ENCODE peak calls at places on chromosomes 11 and 22, in six cellular contexts. E is foreskin fibroblast, U is mucosa of descending colon, K is neural progenitor cell, R is lower leg skin, M is foreskin keratinocyte. I is an unnamed sample.

GRCh38 chr11:22566293-22566692 is 59.3 kb downstream of the FANCF start:
- DNase-seq in E (no peak), U (no peak), K (no peak), R (no peak), M (no peak), I (no peak)

GRCh38 chr11:14644396-14645246 is 1.0 kb downstream of the PDE3B start:
- DNase-seq in E (peak), U (peak), K (peak), R (no peak), M (peak), I (peak)

GRCh38 chr11:7896026-7896785 is 34.9 kb downstream of the OR10A6 start:
- DNase-seq in E (peak), U (no peak), K (no peak), R (no peak), M (no peak), I (no peak)

GRCh38 chr11:62449451-62449851 is 30.6 kb downstream of the SCGB1A1 start:
- DNase-seq in E (no peak), U (peak), K (no peak), R (no peak), M (peak), I (no peak)

GRCh38 chr11:126167476-126167875 is 44.0 kb downstream of the RPUSD4 start:
- DNase-seq in E (no peak), U (no peak), K (no peak), R (no peak), M (no peak), I (no peak)

GRCh38 chr11:94909371-94909820 is 64.0 kb downstream of the CWC15 start:
- DNase-seq in E (peak), U (no peak), K (no peak), R (peak), M (no peak), I (no peak)

GRCh38 chr11:94768602-94769511 is 701 bp downstream of the AMOTL1 start:
- DNase-seq in E (peak), U (no peak), K (peak), R (no peak), M (no peak), I (peak)

GRCh38 chr11:6686006-6686405 is 2.9 kb upstream of the MRPL17 start:
- DNase-seq in E (peak), U (no peak), K (no peak), R (no peak), M (no peak), I (no peak)

GRCh38 chr22:26883393-26883792 is 226.0 kb downstream of the MIAT start:
- DNase-seq in E (no peak), U (no peak), K (no peak), R (no peak), M (no peak), I (no peak)

GRCh38 chr11:66970808-66971442 is 4.2 kb upstream of the C11orf86 start:
- DNase-seq in E (peak), U (no peak), K (no peak), R (peak), M (peak), I (no peak)

GRCh38 chr22:18063311-18063710 is 14.5 kb upstream of the PEX26 start:
- DNase-seq in E (no peak), U (no peak), K (no peak), R (no peak), M (peak), I (no peak)

GRCh38 chr11:87212891-87213290 is 175.2 kb downstream of the TMEM135 start:
- DNase-seq in E (no peak), U (no peak), K (no peak), R (no peak), M (no peak), I (no peak)

GRCh38 chr22:32202539-32203180 is 2.2 kb downstream of the RFPL2 start:
- DNase-seq in E (peak), U (peak), K (peak), R (no peak), M (peak), I (peak)

GRCh38 chr11:88101881-88102594 is 73.2 kb downstream of the RAB38 start:
- DNase-seq in E (no peak), U (no peak), K (no peak), R (no peak), M (no peak), I (no peak)

GRCh38 chr11:75311858-75312288 is 39.6 kb downstream of the ARRB1 start:
- DNase-seq in E (peak), U (peak), K (no peak), R (peak), M (no peak), I (peak)

GRCh38 chr11:114163830-114164401 is 104.4 kb downstream of the ZBTB16 start:
- DNase-seq in E (peak), U (no peak), K (no peak), R (peak), M (peak), I (no peak)

GRCh38 chr11:111370902-111371578 is 8.0 kb downstream of the POU2AF1 start:
- DNase-seq in E (no peak), U (no peak), K (no peak), R (no peak), M (no peak), I (no peak)

GRCh38 chr11:110297726-110298297 is 1.4 kb upstream of the RDX start:
- DNase-seq in E (no peak), U (no peak), K (no peak), R (no peak), M (peak), I (no peak)

GRCh38 chr22:41699264-41700104 is at the start of gene MEI1:
- DNase-seq in E (peak), U (peak), K (peak), R (peak), M (peak), I (peak)

GRCh38 chr22:50444663-50445062 is 30.2 kb downstream of the SBF1 start:
- DNase-seq in E (peak), U (no peak), K (no peak), R (no peak), M (peak), I (no peak)

GRCh38 chr11:19889531-19889930 is 176.9 kb downstream of the NAV2 start:
- DNase-seq in E (no peak), U (no peak), K (no peak), R (no peak), M (no peak), I (no peak)

GRCh38 chr22:49937758-49938564 is 19.5 kb downstream of the CRELD2 start:
- DNase-seq in E (no peak), U (no peak), K (no peak), R (no peak), M (no peak), I (no peak)

GRCh38 chr22:17952273-17952801 is 72.0 kb downstream of the MICAL3 start:
- DNase-seq in E (no peak), U (peak), K (no peak), R (no peak), M (no peak), I (no peak)

GRCh38 chr11:108601150-108601549 is 7.6 kb upstream of the EXPH5 start:
- DNase-seq in E (peak), U (no peak), K (no peak), R (no peak), M (peak), I (no peak)

GRCh38 chr11:73647459-73648100 is 1.2 kb downstream of the PLEKHB1 start:
- DNase-seq in E (peak), U (peak), K (peak), R (peak), M (peak), I (peak)

GRCh38 chr22:50315289-50316113 is 8.1 kb upstream of the PLXNB2 start:
- DNase-seq in E (no peak), U (no peak), K (no peak), R (no peak), M (no peak), I (peak)

GRCh38 chr22:41437198-41437597 is 9.4 kb downstream of the TOB2 start:
- DNase-seq in E (no peak), U (no peak), K (no peak), R (no peak), M (no peak), I (no peak)

GRCh38 chr11:92627615-92628201 is 341.7 kb upstream of the MTNR1B start:
- DNase-seq in E (peak), U (no peak), K (no peak), R (no peak), M (peak), I (no peak)

GRCh38 chr11:126896025-126896424 is 104.5 kb downstream of the KIRREL3 start:
- DNase-seq in E (no peak), U (no peak), K (no peak), R (no peak), M (no peak), I (no peak)

GRCh38 chr11:93563857-93564256 is 20.7 kb upstream of the SMCO4 start:
- DNase-seq in E (no peak), U (no peak), K (no peak), R (no peak), M (no peak), I (no peak)

GRCh38 chr11:118448294-118448693 is 12.0 kb downstream of the KMT2A start:
- DNase-seq in E (peak), U (no peak), K (no peak), R (no peak), M (no peak), I (no peak)

GRCh38 chr22:20619042-20619892 is 111.9 kb downstream of the MED15 start:
- DNase-seq in E (no peak), U (no peak), K (no peak), R (no peak), M (no peak), I (no peak)

GRCh38 chr11:125141686-125142535 is 22.6 kb upstream of the PKNOX2 start:
- DNase-seq in E (peak), U (peak), K (peak), R (no peak), M (no peak), I (peak)

GRCh38 chr22:46830841-46831240 is 68.4 kb downstream of the TBC1D22A start:
- DNase-seq in E (peak), U (no peak), K (no peak), R (no peak), M (no peak), I (no peak)

GRCh38 chr22:46830001-46830715 is 67.7 kb downstream of the TBC1D22A start:
- DNase-seq in E (peak), U (peak), K (no peak), R (peak), M (peak), I (no peak)

GRCh38 chr22:46835288-46835687 is 72.8 kb downstream of the TBC1D22A start:
- DNase-seq in E (no peak), U (no peak), K (no peak), R (no peak), M (no peak), I (no peak)

GRCh38 chr22:46835693-46836092 is 73.2 kb downstream of the TBC1D22A start:
- DNase-seq in E (no peak), U (no peak), K (no peak), R (no peak), M (no peak), I (no peak)

DNA sequence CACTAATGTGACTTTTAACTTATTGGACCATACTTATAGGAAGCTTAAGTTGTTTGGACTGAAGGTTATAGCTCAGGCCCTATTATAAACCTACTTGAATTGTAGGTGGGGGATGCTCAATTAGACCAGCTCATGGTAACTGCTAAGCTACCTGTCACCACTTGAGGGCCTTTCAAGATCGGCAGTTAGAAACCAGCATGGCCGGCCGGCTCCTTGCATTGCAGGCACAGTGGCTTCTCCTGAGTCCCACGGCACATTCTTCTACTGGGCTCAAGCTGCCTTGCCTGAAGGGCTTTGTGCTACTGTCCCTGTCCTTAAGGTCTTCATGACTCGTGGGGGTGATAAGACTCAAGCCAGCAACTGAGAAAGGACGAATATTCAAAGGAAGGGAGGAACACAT is 70.8 kb downstream of the TBC1D22A start:
- DNase-seq in E (peak), U (no peak), K (peak), R (no peak), M (no peak), I (no peak)
- TF ChIP-seq CTCF in E (peak), U (no peak), K (peak), R (no peak), M (peak), I (no peak)

GRCh38 chr11:34303028-34303427 is 54.8 kb downstream of the ABTB2 start:
- DNase-seq in E (no peak), U (no peak), K (no peak), R (no peak), M (no peak), I (no peak)
- TF ChIP-seq CTCF in E (no peak), U (no peak), K (no peak), R (no peak), M (no peak), I (no peak)

DNA sequence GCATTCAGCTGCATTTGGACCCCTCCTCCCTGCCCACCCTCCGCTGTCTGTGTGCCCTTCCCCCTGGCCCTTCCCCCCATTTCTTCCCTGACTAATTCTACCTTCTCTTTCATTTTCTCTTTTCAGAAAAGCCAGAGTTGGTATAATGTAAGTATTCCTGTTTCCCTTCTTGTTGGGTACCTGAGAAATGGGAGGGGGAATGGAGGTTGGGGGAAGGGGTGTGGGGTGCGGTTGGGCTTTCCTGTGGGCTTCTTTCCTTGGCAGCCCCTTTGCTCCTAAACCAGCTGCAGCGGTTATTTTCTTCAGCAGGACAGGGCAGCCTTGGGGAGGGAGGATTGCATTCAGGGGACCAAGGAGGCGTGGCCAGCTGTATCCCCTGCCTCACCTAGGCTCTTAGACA is 70.2 kb downstream of the SCN3B start:
- DNase-seq in E (no peak), U (no peak), K (no peak), R (no peak), M (no peak), I (no peak)
- TF ChIP-seq CTCF in E (no peak), U (no peak), K (no peak), R (no peak), M (no peak), I (no peak)

GRCh38 chr11:64314146-64314804 is 3.1 kb downstream of the TRMT112 start:
- DNase-seq in E (peak), U (peak), K (no peak), R (no peak), M (no peak), I (no peak)
- TF ChIP-seq CTCF in E (peak), U (no peak), K (no peak), R (no peak), M (no peak), I (peak)

DNA sequence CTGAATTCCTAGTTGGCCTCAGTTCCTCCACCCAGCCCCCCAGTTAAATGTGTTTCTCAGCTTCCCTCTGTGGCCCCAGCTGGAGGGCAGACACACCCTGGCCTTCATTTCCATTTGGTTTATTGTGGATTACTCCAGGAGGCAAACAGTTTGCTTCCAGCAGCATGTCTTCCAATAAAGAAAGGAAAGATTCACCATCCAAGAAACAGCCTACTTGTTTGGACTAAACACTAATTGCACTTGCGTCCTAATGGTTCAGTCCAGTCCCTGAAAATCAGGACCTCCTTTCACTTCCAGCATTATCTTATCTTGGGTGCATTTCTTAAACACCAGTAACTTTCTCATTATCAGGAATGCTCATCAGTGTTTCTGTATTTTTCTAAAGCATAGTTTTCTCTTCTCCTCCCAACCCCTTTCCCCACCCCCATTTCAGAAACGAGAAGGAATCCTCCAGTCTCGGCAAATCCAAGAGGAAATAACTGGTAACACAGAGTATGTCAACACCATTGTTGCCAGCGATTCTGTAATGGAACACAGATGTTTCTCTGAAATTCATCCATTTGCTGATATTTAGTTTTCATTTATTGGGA is 130.9 kb downstream of the PARVA start:
- DNase-seq in E (peak), U (peak), K (no peak), R (peak), M (no peak), I (no peak)
- TF ChIP-seq CTCF in E (no peak), U (no peak), K (no peak), R (no peak), M (no peak), I (no peak)

DNA sequence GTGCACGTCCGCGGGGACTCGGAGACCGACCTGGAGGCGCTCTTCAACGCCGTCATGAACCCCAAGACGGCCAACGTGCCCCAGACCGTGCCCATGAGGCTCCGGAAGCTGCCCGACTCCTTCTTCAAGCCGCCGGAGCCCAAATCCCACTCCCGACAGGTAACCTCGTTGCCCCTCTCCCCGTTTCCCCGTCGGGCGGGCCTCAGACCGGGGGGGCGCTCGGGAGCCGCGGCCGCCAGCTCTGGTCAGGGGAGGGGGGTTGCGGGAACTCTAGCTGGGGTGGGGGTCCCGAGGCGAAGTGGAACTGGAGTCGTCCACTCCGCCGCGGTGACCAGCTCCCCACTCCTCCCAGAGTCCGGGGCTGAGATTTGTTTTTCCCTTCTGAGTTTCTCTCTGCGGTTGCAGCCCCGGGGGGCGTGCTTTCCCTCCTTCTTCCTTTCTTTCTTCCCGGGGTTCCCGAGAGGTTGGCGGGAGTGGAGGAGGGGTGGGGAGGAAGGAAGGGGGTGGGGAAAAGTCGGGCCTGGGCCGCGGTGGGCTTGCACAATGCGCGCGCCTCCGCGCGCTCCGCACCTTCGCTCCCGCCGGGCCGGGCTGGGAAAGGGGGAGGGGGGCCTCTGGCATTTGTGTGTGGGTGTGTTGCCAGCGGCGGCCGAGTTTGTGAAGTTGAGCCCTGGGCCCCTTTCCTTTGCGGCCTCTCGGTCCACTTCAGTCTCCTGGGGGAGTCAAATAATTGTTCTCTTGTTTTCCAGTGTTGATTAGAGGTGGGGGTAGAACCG is 952 bp downstream of the YAP1 start:
- DNase-seq in E (peak), U (peak), K (peak), R (peak), M (peak), I (peak)
- TF ChIP-seq CTCF in E (peak), U (no peak), K (peak), R (no peak), M (peak), I (no peak)

DNA sequence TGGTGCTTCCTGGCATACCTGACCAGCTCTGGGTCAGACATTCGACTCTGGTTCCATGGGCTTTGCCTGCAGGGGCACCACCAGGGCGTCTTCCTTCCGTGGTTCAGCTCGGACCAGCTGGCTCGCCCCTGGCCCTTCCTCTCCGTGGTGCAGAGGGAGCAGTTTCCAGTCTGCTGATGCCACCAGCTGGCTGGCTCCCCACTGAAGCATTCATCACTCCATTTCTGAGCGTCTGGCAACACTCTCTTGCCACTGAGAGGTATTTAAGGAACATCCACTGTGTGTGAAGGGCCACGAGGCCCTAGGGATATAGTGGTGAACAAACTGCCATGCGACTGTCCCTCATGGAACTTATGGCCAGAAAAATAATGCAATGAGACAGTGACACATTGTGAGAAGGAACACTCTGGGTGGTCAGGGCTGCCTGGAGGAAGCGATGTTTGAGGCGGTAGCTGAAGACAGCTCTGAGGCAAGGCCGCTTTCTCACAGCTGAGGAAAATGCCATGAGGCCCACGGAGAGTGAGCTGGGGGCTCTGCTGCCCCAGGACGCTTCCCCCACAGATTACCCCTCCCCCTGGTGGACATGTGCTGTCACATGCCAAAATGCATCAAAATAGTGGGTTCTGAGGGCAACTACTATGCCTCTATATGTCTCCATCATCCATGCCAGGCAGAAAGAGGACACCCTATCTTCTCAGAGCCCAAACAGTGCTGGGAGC is 44.9 kb upstream of the ARFGAP3 start:
- DNase-seq in E (no peak), U (no peak), K (no peak), R (no peak), M (no peak), I (no peak)
- TF ChIP-seq CTCF in E (no peak), U (no peak), K (peak), R (no peak), M (peak), I (peak)

GRCh38 chr11:2366733-2367132 is 10.4 kb upstream of the CD81 start:
- DNase-seq in E (no peak), U (no peak), K (no peak), R (no peak), M (no peak), I (no peak)
- TF ChIP-seq CTCF in E (no peak), U (no peak), K (no peak), R (no peak), M (no peak), I (no peak)